ENCODE peak calls at places on chromosome 7, in nine cellular contexts. N, B, E, I, A, H, C, K and X are unnamed samples.

GRCh38 chr7:80921130-80921529 is 2.3 kb upstream of the SEMA3C start:
- DNase-seq in N (no peak), B (no peak), E (no peak), I (no peak), A (no peak), H (no peak), C (peak; percentile 45), K (no peak), X (no peak)

GRCh38 chr7:158595068-158595467 is 7.4 kb upstream of the PTPRN2 start:
- DNase-seq in N (peak; percentile 20), B (no peak), E (peak; percentile 13), I (no peak), A (no peak), H (no peak), C (peak; percentile 45), K (no peak), X (peak; percentile 59)

GRCh38 chr7:93175219-93175618 is 27.0 kb upstream of the SAMD9L start:
- DNase-seq in N (no peak), B (no peak), E (no peak), I (no peak), A (no peak), H (no peak), C (no peak), K (no peak), X (no peak)

GRCh38 chr7:116771640-116772039 is 90.7 kb upstream of the CAPZA2 start:
- DNase-seq in N (no peak), B (no peak), E (no peak), I (no peak), A (no peak), H (no peak), C (no peak), K (no peak), X (no peak)

GRCh38 chr7:20895563-20895962 is 108.9 kb upstream of the SP8 start:
- DNase-seq in N (no peak), B (no peak), E (no peak), I (no peak), A (no peak), H (no peak), C (no peak), K (no peak), X (no peak)

GRCh38 chr7:148825338-148825737 is 58.8 kb downstream of the EZH2 start:
- DNase-seq in N (no peak), B (no peak), E (no peak), I (no peak), A (no peak), H (no peak), C (no peak), K (no peak), X (no peak)

GRCh38 chr7:28183627-28184026 is 3.0 kb upstream of the JAZF1 start:
- DNase-seq in N (no peak), B (no peak), E (no peak), I (no peak), A (no peak), H (no peak), C (no peak), K (no peak), X (no peak)

GRCh38 chr7:123637203-123637602 is 18.5 kb upstream of the LMOD2 start:
- DNase-seq in N (no peak), B (no peak), E (no peak), I (no peak), A (no peak), H (no peak), C (peak; percentile 23), K (no peak), X (no peak)

GRCh38 chr7:102993532-102994029 is 80.8 kb downstream of the LRRC17 start:
- DNase-seq in N (no peak), B (no peak), E (no peak), I (no peak), A (no peak), H (no peak), C (peak; percentile 97), K (no peak), X (peak; percentile 83)

GRCh38 chr7:85030893-85031292 is 156.0 kb downstream of the SEMA3D start:
- DNase-seq in N (peak; percentile 31), B (no peak), E (peak; percentile 80), I (no peak), A (no peak), H (no peak), C (peak; percentile 69), K (no peak), X (peak; percentile 71)

GRCh38 chr7:104217620-104218019 is 9.8 kb upstream of the ORC5 start:
- DNase-seq in N (no peak), B (no peak), E (no peak), I (no peak), A (no peak), H (no peak), C (no peak), K (no peak), X (no peak)

GRCh38 chr7:82617156-82617555 is 173.6 kb upstream of the CACNA2D1 start:
- DNase-seq in N (no peak), B (no peak), E (no peak), I (no peak), A (no peak), H (no peak), C (no peak), K (no peak), X (no peak)

GRCh38 chr7:37031571-37032257 is 307.4 kb upstream of the AOAH start:
- DNase-seq in N (peak; percentile 99), B (no peak), E (peak; percentile 100), I (peak; percentile 2), A (no peak), H (peak; percentile 29), C (peak; percentile 98), K (no peak), X (peak; percentile 99)

GRCh38 chr7:106583133-106583532 is 77.8 kb downstream of the CCDC71L start:
- DNase-seq in N (peak; percentile 50), B (no peak), E (no peak), I (no peak), A (no peak), H (no peak), C (peak; percentile 36), K (no peak), X (peak; percentile 91)

GRCh38 chr7:157769016-157769869 is 432.4 kb downstream of the DNAJB6 start:
- DNase-seq in N (no peak), B (no peak), E (peak; percentile 76), I (no peak), A (no peak), H (no peak), C (no peak), K (no peak), X (no peak)

GRCh38 chr7:44823266-44823781 is 24.6 kb downstream of the H2AZ2 start:
- DNase-seq in N (no peak), B (no peak), E (no peak), I (no peak), A (no peak), H (no peak), C (no peak), K (no peak), X (no peak)

GRCh38 chr7:5222861-5223411 is 32.9 kb downstream of the WIPI2 start:
- DNase-seq in N (no peak), B (no peak), E (no peak), I (no peak), A (no peak), H (no peak), C (no peak), K (no peak), X (no peak)

GRCh38 chr7:77327067-77327931 is 88.8 kb downstream of the GSAP start:
- DNase-seq in N (no peak), B (no peak), E (peak; percentile 48), I (no peak), A (no peak), H (no peak), C (peak; percentile 86), K (no peak), X (peak; percentile 87)

GRCh38 chr7:155167706-155168365 is 97.7 kb downstream of the HTR5A start:
- DNase-seq in N (no peak), B (no peak), E (no peak), I (no peak), A (no peak), H (no peak), C (no peak), K (no peak), X (no peak)

GRCh38 chr7:64183126-64183742 is 23.8 kb upstream of the ZNF735 start:
- DNase-seq in N (no peak), B (no peak), E (no peak), I (no peak), A (no peak), H (peak; percentile 46), C (no peak), K (no peak), X (no peak)

GRCh38 chr7:157483515-157483914 is 146.7 kb downstream of the DNAJB6 start:
- DNase-seq in N (no peak), B (no peak), E (no peak), I (no peak), A (no peak), H (no peak), C (no peak), K (no peak), X (no peak)

GRCh38 chr7:2687881-2688318 is at the start of gene AMZ1:
- DNase-seq in N (no peak), B (no peak), E (no peak), I (no peak), A (no peak), H (no peak), C (no peak), K (no peak), X (no peak)

GRCh38 chr7:139774376-139774775 is 3.4 kb downstream of the HIPK2 start:
- DNase-seq in N (no peak), B (no peak), E (no peak), I (no peak), A (no peak), H (no peak), C (peak; percentile 40), K (no peak), X (peak; percentile 66)

GRCh38 chr7:24609570-24609969 is 36.3 kb downstream of the PALS2 start:
- DNase-seq in N (no peak), B (no peak), E (no peak), I (no peak), A (no peak), H (no peak), C (no peak), K (no peak), X (no peak)

GRCh38 chr7:79132844-79133451 is 320.5 kb downstream of the MAGI2 start:
- DNase-seq in N (no peak), B (no peak), E (no peak), I (no peak), A (no peak), H (no peak), C (no peak), K (no peak), X (no peak)

GRCh38 chr7:73827568-73828106 is 3.2 kb upstream of the CLDN4 start:
- DNase-seq in N (no peak), B (no peak), E (peak; percentile 95), I (no peak), A (no peak), H (no peak), C (no peak), K (no peak), X (no peak)

GRCh38 chr7:76333388-76334101 is 25.2 kb downstream of the YWHAG start:
- DNase-seq in N (no peak), B (no peak), E (no peak), I (no peak), A (no peak), H (no peak), C (peak; percentile 44), K (no peak), X (no peak)

GRCh38 chr7:17233643-17234397 is 64.6 kb upstream of the AHR start:
- DNase-seq in N (no peak), B (peak; percentile 0), E (peak; percentile 42), I (peak; percentile 19), A (peak; percentile 58), H (peak; percentile 12), C (peak; percentile 34), K (no peak), X (peak; percentile 4)

GRCh38 chr7:147524726-147525245 is 1065.8 kb upstream of the C7orf33 start:
- DNase-seq in N (no peak), B (no peak), E (no peak), I (no peak), A (no peak), H (no peak), C (no peak), K (no peak), X (peak; percentile 4)

GRCh38 chr7:35555934-35556333 is 139.0 kb downstream of the HERPUD2 start:
- DNase-seq in N (no peak), B (no peak), E (peak; percentile 93), I (no peak), A (no peak), H (no peak), C (peak; percentile 5), K (no peak), X (no peak)

GRCh38 chr7:85554294-85554877 is 367.5 kb upstream of the SEMA3D start:
- DNase-seq in N (peak; percentile 67), B (peak; percentile 1), E (peak; percentile 83), I (no peak), A (no peak), H (no peak), C (peak; percentile 85), K (peak; percentile 2), X (peak; percentile 83)